ENCODE peak calls at places on chromosome 12, in ten cellular contexts. R, W, L, U, S, K, C, V, T and I are unnamed samples.
A peak's percentile ranks its signal among the peaks of the same experiment; 100 is the strongest.

GRCh38 chr12:5076761-5077160 is 33.1 kb downstream of the KCNA5 start:
- DNase-seq in V (no peak), K (no peak), S (no peak), T (no peak), U (no peak), W (peak; percentile 7), R (no peak), L (no peak), C (no peak), I (no peak)

GRCh38 chr12:2039034-2039433 is 13.8 kb upstream of the CACNA1C start:
- DNase-seq in L (no peak), V (no peak), U (no peak), W (no peak), T (no peak), K (no peak), S (no peak), R (no peak), C (no peak), I (no peak)

GRCh38 chr12:52285851-52286530 is 5.3 kb downstream of the KRT81 start:
- DNase-seq in K (no peak), W (no peak), L (no peak), C (no peak), U (no peak), R (no peak), T (no peak), V (no peak), S (no peak), I (no peak)

GRCh38 chr12:122182887-122183587 is at the start of gene LRRC43:
- DNase-seq in C (peak; percentile 61), W (peak; percentile 66), U (peak; percentile 57), V (no peak), K (no peak), S (peak; percentile 10), R (peak; percentile 48), L (no peak), T (no peak), I (no peak)

GRCh38 chr12:18400186-18400585 is 138.9 kb downstream of the PIK3C2G start:
- DNase-seq in L (no peak), T (no peak), U (no peak), W (no peak), R (no peak), V (no peak), S (no peak), C (no peak), K (no peak), I (no peak)

GRCh38 chr12:64273527-64274403 is 51.7 kb upstream of the KICS2 start:
- DNase-seq in L (no peak), R (no peak), U (peak; percentile 53), K (no peak), S (peak; percentile 38), T (peak; percentile 60), C (peak; percentile 46), W (no peak), V (peak; percentile 57), I (no peak)

GRCh38 chr12:87152084-87152483 is 877.1 kb downstream of the C12orf50 start:
- DNase-seq in V (no peak), W (no peak), U (no peak), T (no peak), K (no peak), L (no peak), S (peak; percentile 47), R (no peak), C (no peak), I (no peak)

GRCh38 chr12:59283012-59283411 is 312.8 kb upstream of the SLC16A7 start:
- DNase-seq in W (no peak), S (no peak), C (no peak), T (no peak), K (no peak), R (no peak), L (no peak), V (no peak), U (no peak), I (no peak)

GRCh38 chr12:127254420-127254955 is 1012.5 kb upstream of the TMEM132C start:
- DNase-seq in T (no peak), V (no peak), U (no peak), C (no peak), K (no peak), L (no peak), W (no peak), S (no peak), R (no peak), I (no peak)

GRCh38 chr12:25301798-25302197 is 51.1 kb upstream of the KRAS start:
- DNase-seq in K (no peak), R (no peak), V (no peak), S (no peak), L (no peak), C (no peak), U (no peak), W (no peak), T (no peak), I (no peak)

GRCh38 chr12:30696943-30697342 is 1.3 kb upstream of the IPO8 start:
- DNase-seq in W (no peak), R (no peak), S (no peak), U (no peak), C (no peak), L (no peak), V (no peak), K (no peak), T (no peak), I (no peak)

GRCh38 chr12:1474567-1475153 is 119.7 kb downstream of the FBXL14 start:
- DNase-seq in V (no peak), T (no peak), K (no peak), C (no peak), S (peak; percentile 45), R (peak; percentile 85), L (no peak), W (no peak), U (no peak), I (peak; percentile 95)

GRCh38 chr12:100574262-100575074 is 984 bp downstream of the GAS2L3 start:
- DNase-seq in L (no peak), T (peak; percentile 54), U (no peak), W (peak; percentile 16), C (no peak), R (no peak), K (no peak), S (peak; percentile 78), V (no peak), I (peak; percentile 11)

GRCh38 chr12:25829192-25829591 is 129.3 kb upstream of the RASSF8 start:
- DNase-seq in T (no peak), R (no peak), C (no peak), L (no peak), K (no peak), S (peak; percentile 83), W (no peak), V (no peak), U (no peak), I (no peak)

GRCh38 chr12:12016284-12017100 is 54.2 kb upstream of the BCL2L14 start:
- DNase-seq in R (no peak), V (no peak), S (no peak), C (no peak), U (no peak), L (no peak), K (no peak), T (no peak), W (no peak), I (no peak)

GRCh38 chr12:105083551-105084105 is 630 bp downstream of the ALDH1L2 start:
- DNase-seq in R (no peak), T (no peak), W (peak; percentile 74), U (no peak), C (no peak), S (peak; percentile 22), K (no peak), L (peak; percentile 78), V (no peak), I (no peak)

GRCh38 chr12:89370850-89371249 is 18.5 kb upstream of the DUSP6 start:
- DNase-seq in R (no peak), S (peak; percentile 100), W (no peak), L (no peak), C (no peak), U (no peak), T (peak; percentile 54), K (no peak), V (no peak), I (peak; percentile 98)

GRCh38 chr12:52602552-52602951 is 1.3 kb upstream of the KRT72 start:
- DNase-seq in V (no peak), S (no peak), U (no peak), W (no peak), C (no peak), T (no peak), L (no peak), K (no peak), R (no peak), I (no peak)

GRCh38 chr12:49533331-49533730 is 5.5 kb upstream of the KCNH3 start:
- DNase-seq in C (no peak), K (no peak), T (no peak), S (no peak), W (peak; percentile 30), V (no peak), L (no peak), R (no peak), U (no peak), I (no peak)